ENCODE peak calls at places on chromosome 16, in seven cellular contexts. R, O, N, P, Q, F and B are unnamed samples.

GRCh38 chr16:80527297-80527696 is 13.5 kb upstream of the DYNLRB2 start:
- DNase-seq in R (no peak), O (peak; percentile 41), N (no peak), P (no peak), Q (peak; percentile 63), F (peak; percentile 43), B (peak; percentile 11)

GRCh38 chr16:23334421-23334853 is 32.3 kb downstream of the SCNN1B start:
- DNase-seq in R (no peak), O (no peak), N (no peak), P (no peak), Q (no peak), F (no peak), B (no peak)

GRCh38 chr16:4706871-4707270 is 13.5 kb downstream of the NUDT16L1 start:
- DNase-seq in R (no peak), O (no peak), N (no peak), P (no peak), Q (no peak), F (no peak), B (no peak)

GRCh38 chr16:30948956-30949654 is at the start of gene ORAI3:
- DNase-seq in R (no peak), O (peak; percentile 73), N (no peak), P (no peak), Q (peak; percentile 86), F (no peak), B (no peak)

GRCh38 chr16:54286330-54287017 is at the start of gene IRX3:
- DNase-seq in R (peak; percentile 66), O (peak; percentile 97), N (peak; percentile 71), P (peak; percentile 84), Q (peak; percentile 73), F (no peak), B (no peak)

GRCh38 chr16:6709736-6710135 is 622.9 kb upstream of the RBFOX1 start:
- DNase-seq in R (no peak), O (no peak), N (no peak), P (no peak), Q (no peak), F (no peak), B (no peak)

GRCh38 chr16:2715519-2715918 is 4.5 kb downstream of the PRSS27 start:
- DNase-seq in R (no peak), O (peak; percentile 20), N (no peak), P (no peak), Q (peak; percentile 80), F (peak; percentile 66), B (peak; percentile 80)

GRCh38 chr16:3101018-3101840 is 2.1 kb upstream of the ZSCAN10 start:
- DNase-seq in R (no peak), O (peak; percentile 41), N (no peak), P (no peak), Q (peak; percentile 68), F (no peak), B (peak; percentile 41)

GRCh38 chr16:17154981-17155380 is 315.8 kb downstream of the XYLT1 start:
- DNase-seq in R (no peak), O (no peak), N (no peak), P (no peak), Q (no peak), F (no peak), B (no peak)

GRCh38 chr16:64990101-64990500 is 131.8 kb downstream of the CDH11 start:
- DNase-seq in R (no peak), O (no peak), N (no peak), P (no peak), Q (no peak), F (no peak), B (no peak)

GRCh38 chr16:53761967-53762726 is 58.2 kb downstream of the FTO start:
- DNase-seq in R (no peak), O (no peak), N (no peak), P (no peak), Q (peak; percentile 33), F (no peak), B (no peak)

GRCh38 chr16:71413341-71413740 is 28.5 kb downstream of the TLE7 start:
- DNase-seq in R (no peak), O (no peak), N (no peak), P (no peak), Q (no peak), F (no peak), B (no peak)

GRCh38 chr16:55439101-55439690 is 39.8 kb upstream of the MMP2 start:
- DNase-seq in R (no peak), O (no peak), N (no peak), P (no peak), Q (no peak), F (no peak), B (no peak)

GRCh38 chr16:87339086-87339723 is 22.0 kb upstream of the C16orf95 start:
- DNase-seq in R (no peak), O (no peak), N (no peak), P (no peak), Q (no peak), F (no peak), B (no peak)

GRCh38 chr16:80620656-80621605 is 80.1 kb downstream of the DYNLRB2 start:
- DNase-seq in R (no peak), O (no peak), N (no peak), P (no peak), Q (peak; percentile 23), F (no peak), B (no peak)

GRCh38 chr16:50478773-50479149 is 69.4 kb upstream of the NKD1 start:
- DNase-seq in R (no peak), O (no peak), N (peak; percentile 93), P (no peak), Q (no peak), F (no peak), B (no peak)

GRCh38 chr16:86831366-86831765 is 253.0 kb downstream of the FOXL1 start:
- DNase-seq in R (no peak), O (no peak), N (no peak), P (no peak), Q (no peak), F (no peak), B (no peak)

GRCh38 chr16:12092347-12092882 is 115.9 kb downstream of the SNX29 start:
- DNase-seq in R (no peak), O (peak; percentile 78), N (no peak), P (no peak), Q (no peak), F (no peak), B (no peak)

GRCh38 chr16:85916141-85916890 is 17.4 kb downstream of the IRF8 start:
- DNase-seq in R (no peak), O (no peak), N (no peak), P (no peak), Q (peak; percentile 78), F (no peak), B (no peak)

GRCh38 chr16:31695667-31696066 is 168.0 kb downstream of the AHSP start:
- DNase-seq in R (no peak), O (no peak), N (no peak), P (no peak), Q (no peak), F (no peak), B (peak; percentile 53)

GRCh38 chr16:88451586-88452484 is 1.2 kb upstream of the ZFPM1 start:
- DNase-seq in R (no peak), O (no peak), N (no peak), P (no peak), Q (no peak), F (peak; percentile 9), B (no peak)

GRCh38 chr16:24610421-24610765 is 71.0 kb downstream of the RBBP6 start:
- DNase-seq in R (no peak), O (peak; percentile 48), N (no peak), P (no peak), Q (peak; percentile 32), F (no peak), B (no peak)